ENCODE peak calls at places on chromosomes 11 and 22, in six cellular contexts. One of them, this sample, is unnamed.

GRCh38 chr11:16040151-16040550 is 316.2 kb downstream of the SOX6 start:
- DNase-seq in endothelial cell: no peak
- DNase-seq in SHP77: no peak
- DNase-seq in heart right ventricle: no peak
- DNase-seq in hypothalamus: no peak
- DNase-seq in iris pigment epithelial cell: no peak
- DNase-seq in this sample: no peak

GRCh38 chr11:73493838-73494598 is 103.9 kb downstream of the FAM168A start:
- DNase-seq in endothelial cell: no peak
- DNase-seq in SHP77: no peak
- DNase-seq in heart right ventricle: no peak
- DNase-seq in hypothalamus: no peak
- DNase-seq in iris pigment epithelial cell: peak
- DNase-seq in this sample: no peak

GRCh38 chr11:60890696-60891095 is 15.7 kb downstream of the PRPF19 start:
- DNase-seq in endothelial cell: no peak
- DNase-seq in SHP77: no peak
- DNase-seq in heart right ventricle: no peak
- DNase-seq in hypothalamus: no peak
- DNase-seq in iris pigment epithelial cell: no peak
- DNase-seq in this sample: no peak

GRCh38 chr11:64351136-64351631 is 7.8 kb upstream of the RPS6KA4 start:
- DNase-seq in endothelial cell: no peak
- DNase-seq in SHP77: no peak
- DNase-seq in heart right ventricle: no peak
- DNase-seq in hypothalamus: no peak
- DNase-seq in iris pigment epithelial cell: no peak
- DNase-seq in this sample: no peak

GRCh38 chr11:59551651-59552521 is 40.5 kb downstream of the OR4D9 start:
- DNase-seq in endothelial cell: peak
- DNase-seq in SHP77: no peak
- DNase-seq in heart right ventricle: no peak
- DNase-seq in hypothalamus: no peak
- DNase-seq in iris pigment epithelial cell: peak
- DNase-seq in this sample: peak

GRCh38 chr11:12618743-12619540 is 55.3 kb upstream of the TEAD1 start:
- DNase-seq in endothelial cell: no peak
- DNase-seq in SHP77: no peak
- DNase-seq in heart right ventricle: no peak
- DNase-seq in hypothalamus: no peak
- DNase-seq in iris pigment epithelial cell: no peak
- DNase-seq in this sample: no peak

GRCh38 chr22:31818481-31819392 is 64.9 kb downstream of the DEPDC5 start:
- DNase-seq in endothelial cell: no peak
- DNase-seq in SHP77: no peak
- DNase-seq in heart right ventricle: no peak
- DNase-seq in hypothalamus: no peak
- DNase-seq in iris pigment epithelial cell: peak
- DNase-seq in this sample: no peak

GRCh38 chr11:123388640-123389039 is 41.4 kb upstream of the GRAMD1B start:
- DNase-seq in endothelial cell: no peak
- DNase-seq in SHP77: no peak
- DNase-seq in heart right ventricle: no peak
- DNase-seq in hypothalamus: no peak
- DNase-seq in iris pigment epithelial cell: no peak
- DNase-seq in this sample: no peak

GRCh38 chr11:19768197-19768596 is 55.6 kb downstream of the NAV2 start:
- DNase-seq in endothelial cell: no peak
- DNase-seq in SHP77: no peak
- DNase-seq in heart right ventricle: no peak
- DNase-seq in hypothalamus: no peak
- DNase-seq in iris pigment epithelial cell: no peak
- DNase-seq in this sample: no peak

GRCh38 chr11:10792385-10793068 is 16.2 kb downstream of the EIF4G2 start:
- DNase-seq in endothelial cell: peak
- DNase-seq in SHP77: peak
- DNase-seq in heart right ventricle: peak
- DNase-seq in hypothalamus: peak
- DNase-seq in iris pigment epithelial cell: peak
- DNase-seq in this sample: peak

GRCh38 chr11:67463680-67464410 is 5.2 kb downstream of the TMEM134 start:
- DNase-seq in endothelial cell: no peak
- DNase-seq in SHP77: peak
- DNase-seq in heart right ventricle: peak
- DNase-seq in hypothalamus: no peak
- DNase-seq in iris pigment epithelial cell: no peak
- DNase-seq in this sample: no peak

GRCh38 chr11:71214553-71215371 is 37.6 kb downstream of the SHANK2 start:
- DNase-seq in endothelial cell: no peak
- DNase-seq in SHP77: no peak
- DNase-seq in heart right ventricle: no peak
- DNase-seq in hypothalamus: no peak
- DNase-seq in iris pigment epithelial cell: no peak
- DNase-seq in this sample: no peak

GRCh38 chr22:46696225-46696518 is 41.9 kb downstream of the CERK start:
- DNase-seq in endothelial cell: no peak
- DNase-seq in SHP77: no peak
- DNase-seq in heart right ventricle: no peak
- DNase-seq in hypothalamus: no peak
- DNase-seq in iris pigment epithelial cell: no peak
- DNase-seq in this sample: no peak

GRCh38 chr22:46668116-46668515 is 47.9 kb downstream of the GRAMD4 start:
- DNase-seq in endothelial cell: no peak
- DNase-seq in SHP77: no peak
- DNase-seq in heart right ventricle: no peak
- DNase-seq in hypothalamus: no peak
- DNase-seq in iris pigment epithelial cell: no peak
- DNase-seq in this sample: no peak

GRCh38 chr11:69122642-69123431 is 32.9 kb upstream of the SMIM38 start:
- DNase-seq in endothelial cell: peak
- DNase-seq in SHP77: peak
- DNase-seq in heart right ventricle: peak
- DNase-seq in hypothalamus: no peak
- DNase-seq in iris pigment epithelial cell: peak
- DNase-seq in this sample: no peak

GRCh38 chr11:17629113-17629512 is 82.1 kb downstream of the OTOG start:
- DNase-seq in endothelial cell: no peak
- DNase-seq in SHP77: no peak
- DNase-seq in heart right ventricle: no peak
- DNase-seq in hypothalamus: no peak
- DNase-seq in iris pigment epithelial cell: no peak
- DNase-seq in this sample: no peak

GRCh38 chr11:124069429-124070401 is 28.6 kb upstream of the OR10G7 start:
- DNase-seq in endothelial cell: peak
- DNase-seq in SHP77: peak
- DNase-seq in heart right ventricle: peak
- DNase-seq in hypothalamus: no peak
- DNase-seq in iris pigment epithelial cell: peak
- DNase-seq in this sample: peak

GRCh38 chr11:59141673-59142460 is 789 bp upstream of the FAM111A start:
- DNase-seq in endothelial cell: no peak
- DNase-seq in SHP77: no peak
- DNase-seq in heart right ventricle: no peak
- DNase-seq in hypothalamus: no peak
- DNase-seq in iris pigment epithelial cell: peak
- DNase-seq in this sample: no peak

GRCh38 chr22:30857791-30858190 is 110.8 kb downstream of the MORC2 start:
- DNase-seq in endothelial cell: no peak
- DNase-seq in SHP77: peak
- DNase-seq in heart right ventricle: no peak
- DNase-seq in hypothalamus: no peak
- DNase-seq in iris pigment epithelial cell: no peak
- DNase-seq in this sample: no peak

GRCh38 chr11:1072116-1072820 is 2.4 kb upstream of the MUC2 start:
- DNase-seq in endothelial cell: peak
- DNase-seq in SHP77: no peak
- DNase-seq in heart right ventricle: peak
- DNase-seq in hypothalamus: no peak
- DNase-seq in iris pigment epithelial cell: peak
- DNase-seq in this sample: no peak

GRCh38 chr22:30878516-30879365 is 89.8 kb downstream of the MORC2 start:
- DNase-seq in endothelial cell: no peak
- DNase-seq in SHP77: no peak
- DNase-seq in heart right ventricle: peak
- DNase-seq in hypothalamus: no peak
- DNase-seq in iris pigment epithelial cell: no peak
- DNase-seq in this sample: peak

GRCh38 chr11:72162891-72163492 is 27.5 kb downstream of the FOLR3 start:
- DNase-seq in endothelial cell: no peak
- DNase-seq in SHP77: no peak
- DNase-seq in heart right ventricle: no peak
- DNase-seq in hypothalamus: no peak
- DNase-seq in iris pigment epithelial cell: no peak
- DNase-seq in this sample: no peak

GRCh38 chr11:33658195-33658900 is 42.3 kb downstream of the C11orf91 start:
- DNase-seq in endothelial cell: no peak
- DNase-seq in SHP77: peak
- DNase-seq in heart right ventricle: no peak
- DNase-seq in hypothalamus: no peak
- DNase-seq in iris pigment epithelial cell: no peak
- DNase-seq in this sample: no peak

GRCh38 chr22:39960791-39961746 is 872 bp downstream of the TMA7B start:
- DNase-seq in endothelial cell: no peak
- DNase-seq in SHP77: no peak
- DNase-seq in heart right ventricle: no peak
- DNase-seq in hypothalamus: no peak
- DNase-seq in iris pigment epithelial cell: peak
- DNase-seq in this sample: no peak

GRCh38 chr22:28741200-28741757 is 341 bp downstream of the CHEK2 start:
- DNase-seq in endothelial cell: no peak
- DNase-seq in SHP77: no peak
- DNase-seq in heart right ventricle: no peak
- DNase-seq in hypothalamus: no peak
- DNase-seq in iris pigment epithelial cell: no peak
- DNase-seq in this sample: no peak

GRCh38 chr22:20979243-20979809 is 2.8 kb upstream of the LZTR1 start:
- DNase-seq in endothelial cell: peak
- DNase-seq in SHP77: no peak
- DNase-seq in heart right ventricle: peak
- DNase-seq in hypothalamus: no peak
- DNase-seq in iris pigment epithelial cell: peak
- DNase-seq in this sample: no peak

GRCh38 chr11:96388891-96389603 is 665 bp downstream of the CCDC82 start:
- DNase-seq in endothelial cell: peak
- DNase-seq in SHP77: peak
- DNase-seq in heart right ventricle: no peak
- DNase-seq in hypothalamus: peak
- DNase-seq in iris pigment epithelial cell: no peak
- DNase-seq in this sample: peak

GRCh38 chr22:50621948-50622722 is 5.8 kb downstream of the ARSA start:
- DNase-seq in endothelial cell: no peak
- DNase-seq in SHP77: peak
- DNase-seq in heart right ventricle: no peak
- DNase-seq in hypothalamus: no peak
- DNase-seq in iris pigment epithelial cell: no peak
- DNase-seq in this sample: peak

GRCh38 chr22:32328306-32329201 is 29.1 kb upstream of the RFPL3 start:
- DNase-seq in endothelial cell: no peak
- DNase-seq in SHP77: no peak
- DNase-seq in heart right ventricle: no peak
- DNase-seq in hypothalamus: no peak
- DNase-seq in iris pigment epithelial cell: no peak
- DNase-seq in this sample: no peak

GRCh38 chr22:37242395-37242918 is 1.6 kb downstream of the RAC2 start:
- DNase-seq in endothelial cell: no peak
- DNase-seq in SHP77: no peak
- DNase-seq in heart right ventricle: peak
- DNase-seq in hypothalamus: no peak
- DNase-seq in iris pigment epithelial cell: peak
- DNase-seq in this sample: no peak

GRCh38 chr22:29109853-29110252 is 37.0 kb downstream of the KREMEN1 start:
- DNase-seq in endothelial cell: no peak
- DNase-seq in SHP77: no peak
- DNase-seq in heart right ventricle: no peak
- DNase-seq in hypothalamus: no peak
- DNase-seq in iris pigment epithelial cell: peak
- DNase-seq in this sample: no peak

GRCh38 chr11:120089036-120090001 is 48.6 kb downstream of the TRIM29 start:
- DNase-seq in endothelial cell: no peak
- DNase-seq in SHP77: no peak
- DNase-seq in heart right ventricle: no peak
- DNase-seq in hypothalamus: peak
- DNase-seq in iris pigment epithelial cell: no peak
- DNase-seq in this sample: no peak

GRCh38 chr11:22476589-22476988 is 138.4 kb downstream of the SLC17A6 start:
- DNase-seq in endothelial cell: no peak
- DNase-seq in SHP77: no peak
- DNase-seq in heart right ventricle: no peak
- DNase-seq in hypothalamus: no peak
- DNase-seq in iris pigment epithelial cell: no peak
- DNase-seq in this sample: no peak

GRCh38 chr11:57885298-57886035 is 123.9 kb downstream of the CTNND1 start:
- DNase-seq in endothelial cell: peak
- DNase-seq in SHP77: no peak
- DNase-seq in heart right ventricle: no peak
- DNase-seq in hypothalamus: no peak
- DNase-seq in iris pigment epithelial cell: peak
- DNase-seq in this sample: no peak

This sample was measured in NCI-H1694 treated with DMSO at 0.1 percent for 48 hours.